ENCODE peak calls at places on chromosomes 5 and 9, in ten cellular contexts. D, I, W, V, A, C, J, Y, X and Z are unnamed samples.

GRCh38 chr9:34659592-34660253 is 2.7 kb downstream of the CCL27 start:
- DNase-seq in D (no peak), I (no peak), W (no peak), V (no peak), A (no peak), C (no peak), J (no peak), Y (no peak), X (peak; percentile 26), Z (no peak)

GRCh38 chr9:504921-505821 is 290.5 kb downstream of the DOCK8 start:
- DNase-seq in D (no peak), I (peak; percentile 21), W (no peak), V (no peak), A (peak; percentile 17), C (peak; percentile 46), J (no peak), Y (peak; percentile 5), X (no peak), Z (peak; percentile 80)

GRCh38 chr9:89593776-89594427 is 10.9 kb upstream of the GADD45G start:
- DNase-seq in D (no peak), I (peak; percentile 70), W (peak; percentile 65), V (no peak), A (no peak), C (peak; percentile 79), J (no peak), Y (peak; percentile 44), X (peak; percentile 81), Z (no peak)

GRCh38 chr9:129175825-129176633 is 2.0 kb downstream of the IER5L start:
- DNase-seq in D (peak; percentile 43), I (peak; percentile 65), W (peak; percentile 93), V (no peak), A (peak; percentile 82), C (peak; percentile 71), J (peak; percentile 29), Y (peak; percentile 10), X (peak; percentile 89), Z (peak; percentile 94)

GRCh38 chr5:103772248-103772647 is 209.7 kb upstream of the NUDT12 start:
- DNase-seq in D (no peak), I (no peak), W (no peak), V (no peak), A (no peak), C (no peak), J (no peak), Y (no peak), X (no peak), Z (no peak)

GRCh38 chr9:111668026-111668573 is 6.7 kb downstream of the GNG10 start:
- DNase-seq in D (no peak), I (no peak), W (no peak), V (no peak), A (no peak), C (no peak), J (no peak), Y (no peak), X (no peak), Z (no peak)

GRCh38 chr5:10140195-10140973 is 109.3 kb downstream of the ATPSCKMT start:
- DNase-seq in D (no peak), I (no peak), W (no peak), V (no peak), A (no peak), C (peak; percentile 26), J (no peak), Y (no peak), X (no peak), Z (no peak)

GRCh38 chr9:125361837-125362531 is 100.4 kb downstream of the GAPVD1 start:
- DNase-seq in D (no peak), I (no peak), W (no peak), V (no peak), A (no peak), C (peak; percentile 52), J (no peak), Y (no peak), X (peak; percentile 47), Z (no peak)

GRCh38 chr9:122314193-122314592 is 49.5 kb downstream of the MRRF start:
- DNase-seq in D (no peak), I (no peak), W (no peak), V (no peak), A (no peak), C (no peak), J (no peak), Y (no peak), X (no peak), Z (no peak)

GRCh38 chr5:178595145-178595544 is 5.0 kb upstream of the COL23A1 start:
- DNase-seq in D (no peak), I (no peak), W (no peak), V (no peak), A (no peak), C (no peak), J (no peak), Y (no peak), X (no peak), Z (no peak)